ENCODE peak calls at places on chromosome 12, in four cellular contexts. Z is EL; T is psoas muscle; W is CD8-positive, alpha-beta memory T cell. V is an unnamed sample.
A peak's percentile ranks its signal among the peaks of the same experiment; 100 is the strongest.

GRCh38 chr12:32448581-32448980 is 49.2 kb downstream of the FGD4 start:
- DNase-seq in Z (no peak), T (no peak), W (no peak), V (no peak)

GRCh38 chr12:19010726-19011125 is 118.8 kb upstream of the PLEKHA5 start:
- DNase-seq in Z (no peak), W (no peak), T (no peak), V (no peak)

GRCh38 chr12:93153321-93153720 is 224.2 kb upstream of the EEA1 start:
- DNase-seq in T (no peak), Z (peak; percentile 31), W (no peak), V (no peak)

GRCh38 chr12:88334271-88334670 is 192.2 kb downstream of the TMTC3 start:
- DNase-seq in T (no peak), Z (no peak), W (no peak), V (no peak)

GRCh38 chr12:55996201-55996714 is 818 bp upstream of the SUOX start:
- DNase-seq in Z (peak; percentile 65), T (peak; percentile 46), W (peak; percentile 60), V (peak; percentile 29)

GRCh38 chr12:93860659-93861373 is 183.6 kb downstream of the CRADD start:
- DNase-seq in Z (no peak), T (no peak), W (no peak), V (no peak)

GRCh38 chr12:122350444-122350843 is 72.0 kb downstream of the CLIP1 start:
- DNase-seq in T (peak; percentile 40), Z (no peak), W (no peak), V (no peak)

GRCh38 chr12:99915251-99916082 is 69.3 kb downstream of the ANKS1B start:
- DNase-seq in Z (peak; percentile 83), W (no peak), T (no peak), V (no peak)

GRCh38 chr12:27866382-27867101 is 86.5 kb upstream of the MANSC4 start:
- DNase-seq in W (no peak), T (no peak), Z (peak; percentile 78), V (no peak)